ENCODE peak calls at places on chromosomes 3 and 15, in eight cellular contexts. One of them, this sample, is unnamed.

GRCh38 chr3:184788751-184789150 is 23.2 kb upstream of the VPS8 start:
- DNase-seq in mucosa of descending colon: no peak
- DNase-seq in stomach: no peak
- DNase-seq in activated naive CD8-positive, alpha-beta T cell treated with anti-CD3 and anti-CD28 coated beads, Interleukin-2, amount 50 U/mL, for 24 hours: no peak
- DNase-seq in Daoy: peak
- DNase-seq in AG04449: no peak
- DNase-seq in mucosa of gallbladder: no peak
- DNase-seq in stimulated activated CD8-positive, alpha-beta memory T cell treated with anti-CD3 and anti-CD28 coated beads, Interleukin-15, amount 100 ng/mL, for 4 hours: no peak
- DNase-seq in this sample: peak

GRCh38 chr15:34944946-34945345 is 24.6 kb downstream of the AQR start:
- DNase-seq in AG04449: no peak
- DNase-seq in mucosa of gallbladder: no peak
- DNase-seq in stomach: no peak
- DNase-seq in activated naive CD8-positive, alpha-beta T cell treated with anti-CD3 and anti-CD28 coated beads, Interleukin-2, amount 50 U/mL, for 24 hours: no peak
- DNase-seq in mucosa of descending colon: no peak
- DNase-seq in Daoy: no peak
- DNase-seq in stimulated activated CD8-positive, alpha-beta memory T cell treated with anti-CD3 and anti-CD28 coated beads, Interleukin-15, amount 100 ng/mL, for 4 hours: no peak
- DNase-seq in this sample: no peak

GRCh38 chr15:54990793-54991192 is 205.9 kb downstream of the RSL24D1 start:
- DNase-seq in stomach: no peak
- DNase-seq in mucosa of descending colon: no peak
- DNase-seq in stimulated activated CD8-positive, alpha-beta memory T cell treated with anti-CD3 and anti-CD28 coated beads, Interleukin-15, amount 100 ng/mL, for 4 hours: no peak
- DNase-seq in AG04449: no peak
- DNase-seq in Daoy: no peak
- DNase-seq in activated naive CD8-positive, alpha-beta T cell treated with anti-CD3 and anti-CD28 coated beads, Interleukin-2, amount 50 U/mL, for 24 hours: no peak
- DNase-seq in mucosa of gallbladder: no peak
- DNase-seq in this sample: no peak

GRCh38 chr15:65533057-65533752 is 2.9 kb downstream of the HACD3 start:
- DNase-seq in activated naive CD8-positive, alpha-beta T cell treated with anti-CD3 and anti-CD28 coated beads, Interleukin-2, amount 50 U/mL, for 24 hours: no peak
- DNase-seq in Daoy: no peak
- DNase-seq in mucosa of gallbladder: no peak
- DNase-seq in mucosa of descending colon: no peak
- DNase-seq in stomach: no peak
- DNase-seq in stimulated activated CD8-positive, alpha-beta memory T cell treated with anti-CD3 and anti-CD28 coated beads, Interleukin-15, amount 100 ng/mL, for 4 hours: no peak
- DNase-seq in AG04449: no peak
- DNase-seq in this sample: no peak

GRCh38 chr3:53194218-53195065 is 33.4 kb downstream of the PRKCD start:
- DNase-seq in activated naive CD8-positive, alpha-beta T cell treated with anti-CD3 and anti-CD28 coated beads, Interleukin-2, amount 50 U/mL, for 24 hours: no peak
- DNase-seq in mucosa of gallbladder: peak
- DNase-seq in mucosa of descending colon: no peak
- DNase-seq in stomach: no peak
- DNase-seq in stimulated activated CD8-positive, alpha-beta memory T cell treated with anti-CD3 and anti-CD28 coated beads, Interleukin-15, amount 100 ng/mL, for 4 hours: no peak
- DNase-seq in Daoy: peak
- DNase-seq in AG04449: no peak
- DNase-seq in this sample: peak

GRCh38 chr15:83380682-83381081 is 66.5 kb upstream of the SH3GL3 start:
- DNase-seq in AG04449: no peak
- DNase-seq in mucosa of gallbladder: peak
- DNase-seq in mucosa of descending colon: peak
- DNase-seq in stimulated activated CD8-positive, alpha-beta memory T cell treated with anti-CD3 and anti-CD28 coated beads, Interleukin-15, amount 100 ng/mL, for 4 hours: no peak
- DNase-seq in stomach: no peak
- DNase-seq in Daoy: peak
- DNase-seq in activated naive CD8-positive, alpha-beta T cell treated with anti-CD3 and anti-CD28 coated beads, Interleukin-2, amount 50 U/mL, for 24 hours: peak
- DNase-seq in this sample: peak

GRCh38 chr3:118036215-118036614 is 998.4 kb downstream of the IGSF11 start:
- DNase-seq in stomach: no peak
- DNase-seq in stimulated activated CD8-positive, alpha-beta memory T cell treated with anti-CD3 and anti-CD28 coated beads, Interleukin-15, amount 100 ng/mL, for 4 hours: no peak
- DNase-seq in Daoy: no peak
- DNase-seq in AG04449: no peak
- DNase-seq in activated naive CD8-positive, alpha-beta T cell treated with anti-CD3 and anti-CD28 coated beads, Interleukin-2, amount 50 U/mL, for 24 hours: no peak
- DNase-seq in mucosa of gallbladder: no peak
- DNase-seq in mucosa of descending colon: no peak
- DNase-seq in this sample: no peak

GRCh38 chr15:44882499-44882968 is 74.0 kb upstream of the TERB2 start:
- DNase-seq in stimulated activated CD8-positive, alpha-beta memory T cell treated with anti-CD3 and anti-CD28 coated beads, Interleukin-15, amount 100 ng/mL, for 4 hours: no peak
- DNase-seq in Daoy: peak
- DNase-seq in stomach: no peak
- DNase-seq in mucosa of descending colon: no peak
- DNase-seq in AG04449: no peak
- DNase-seq in activated naive CD8-positive, alpha-beta T cell treated with anti-CD3 and anti-CD28 coated beads, Interleukin-2, amount 50 U/mL, for 24 hours: peak
- DNase-seq in mucosa of gallbladder: no peak
- DNase-seq in this sample: peak

GRCh38 chr3:5006755-5007202 is 27.5 kb downstream of the BHLHE40 start:
- DNase-seq in stimulated activated CD8-positive, alpha-beta memory T cell treated with anti-CD3 and anti-CD28 coated beads, Interleukin-15, amount 100 ng/mL, for 4 hours: peak
- DNase-seq in mucosa of gallbladder: no peak
- DNase-seq in activated naive CD8-positive, alpha-beta T cell treated with anti-CD3 and anti-CD28 coated beads, Interleukin-2, amount 50 U/mL, for 24 hours: peak
- DNase-seq in AG04449: no peak
- DNase-seq in Daoy: peak
- DNase-seq in stomach: no peak
- DNase-seq in mucosa of descending colon: no peak
- DNase-seq in this sample: no peak

GRCh38 chr15:75782926-75783325 is 60.3 kb upstream of the UBE2Q2 start:
- DNase-seq in stomach: no peak
- DNase-seq in mucosa of descending colon: no peak
- DNase-seq in mucosa of gallbladder: no peak
- DNase-seq in Daoy: no peak
- DNase-seq in AG04449: no peak
- DNase-seq in stimulated activated CD8-positive, alpha-beta memory T cell treated with anti-CD3 and anti-CD28 coated beads, Interleukin-15, amount 100 ng/mL, for 4 hours: no peak
- DNase-seq in activated naive CD8-positive, alpha-beta T cell treated with anti-CD3 and anti-CD28 coated beads, Interleukin-2, amount 50 U/mL, for 24 hours: no peak
- DNase-seq in this sample: no peak

GRCh38 chr3:155712008-155712407 is 32.9 kb downstream of the PLCH1 start:
- DNase-seq in Daoy: no peak
- DNase-seq in activated naive CD8-positive, alpha-beta T cell treated with anti-CD3 and anti-CD28 coated beads, Interleukin-2, amount 50 U/mL, for 24 hours: no peak
- DNase-seq in mucosa of descending colon: no peak
- DNase-seq in AG04449: no peak
- DNase-seq in stomach: no peak
- DNase-seq in mucosa of gallbladder: no peak
- DNase-seq in stimulated activated CD8-positive, alpha-beta memory T cell treated with anti-CD3 and anti-CD28 coated beads, Interleukin-15, amount 100 ng/mL, for 4 hours: no peak
- DNase-seq in this sample: no peak

GRCh38 chr3:173630849-173631248 is 233.3 kb downstream of the NLGN1 start:
- DNase-seq in activated naive CD8-positive, alpha-beta T cell treated with anti-CD3 and anti-CD28 coated beads, Interleukin-2, amount 50 U/mL, for 24 hours: no peak
- DNase-seq in Daoy: no peak
- DNase-seq in mucosa of descending colon: no peak
- DNase-seq in stomach: no peak
- DNase-seq in AG04449: no peak
- DNase-seq in stimulated activated CD8-positive, alpha-beta memory T cell treated with anti-CD3 and anti-CD28 coated beads, Interleukin-15, amount 100 ng/mL, for 4 hours: no peak
- DNase-seq in mucosa of gallbladder: no peak
- DNase-seq in this sample: no peak

GRCh38 chr3:158909870-158910269 is 108.0 kb downstream of the MFSD1 start:
- DNase-seq in mucosa of gallbladder: no peak
- DNase-seq in Daoy: peak
- DNase-seq in stimulated activated CD8-positive, alpha-beta memory T cell treated with anti-CD3 and anti-CD28 coated beads, Interleukin-15, amount 100 ng/mL, for 4 hours: no peak
- DNase-seq in activated naive CD8-positive, alpha-beta T cell treated with anti-CD3 and anti-CD28 coated beads, Interleukin-2, amount 50 U/mL, for 24 hours: no peak
- DNase-seq in stomach: no peak
- DNase-seq in AG04449: peak
- DNase-seq in mucosa of descending colon: no peak
- DNase-seq in this sample: peak

GRCh38 chr3:144463916-144464315 is 492.3 kb downstream of the DIPK2A start:
- DNase-seq in AG04449: no peak
- DNase-seq in mucosa of gallbladder: no peak
- DNase-seq in Daoy: no peak
- DNase-seq in mucosa of descending colon: no peak
- DNase-seq in stimulated activated CD8-positive, alpha-beta memory T cell treated with anti-CD3 and anti-CD28 coated beads, Interleukin-15, amount 100 ng/mL, for 4 hours: no peak
- DNase-seq in stomach: no peak
- DNase-seq in activated naive CD8-positive, alpha-beta T cell treated with anti-CD3 and anti-CD28 coated beads, Interleukin-2, amount 50 U/mL, for 24 hours: no peak
- DNase-seq in this sample: peak

GRCh38 chr15:80942746-80943565 is 46.7 kb downstream of the MESD start:
- DNase-seq in activated naive CD8-positive, alpha-beta T cell treated with anti-CD3 and anti-CD28 coated beads, Interleukin-2, amount 50 U/mL, for 24 hours: no peak
- DNase-seq in stimulated activated CD8-positive, alpha-beta memory T cell treated with anti-CD3 and anti-CD28 coated beads, Interleukin-15, amount 100 ng/mL, for 4 hours: no peak
- DNase-seq in mucosa of gallbladder: peak
- DNase-seq in stomach: no peak
- DNase-seq in mucosa of descending colon: no peak
- DNase-seq in Daoy: no peak
- DNase-seq in AG04449: no peak
- DNase-seq in this sample: no peak

GRCh38 chr15:70473623-70474366 is 289.6 kb downstream of the UACA start:
- DNase-seq in stomach: no peak
- DNase-seq in Daoy: no peak
- DNase-seq in mucosa of descending colon: no peak
- DNase-seq in activated naive CD8-positive, alpha-beta T cell treated with anti-CD3 and anti-CD28 coated beads, Interleukin-2, amount 50 U/mL, for 24 hours: no peak
- DNase-seq in AG04449: no peak
- DNase-seq in stimulated activated CD8-positive, alpha-beta memory T cell treated with anti-CD3 and anti-CD28 coated beads, Interleukin-15, amount 100 ng/mL, for 4 hours: no peak
- DNase-seq in mucosa of gallbladder: no peak
- DNase-seq in this sample: no peak

GRCh38 chr3:53744351-53744750 is 101.9 kb downstream of the CHDH start:
- DNase-seq in stimulated activated CD8-positive, alpha-beta memory T cell treated with anti-CD3 and anti-CD28 coated beads, Interleukin-15, amount 100 ng/mL, for 4 hours: no peak
- DNase-seq in AG04449: no peak
- DNase-seq in Daoy: peak
- DNase-seq in mucosa of descending colon: peak
- DNase-seq in activated naive CD8-positive, alpha-beta T cell treated with anti-CD3 and anti-CD28 coated beads, Interleukin-2, amount 50 U/mL, for 24 hours: no peak
- DNase-seq in stomach: peak
- DNase-seq in mucosa of gallbladder: no peak
- DNase-seq in this sample: no peak

GRCh38 chr3:155809181-155809580 is 3.1 kb upstream of the C3orf33 start:
- DNase-seq in mucosa of descending colon: no peak
- DNase-seq in Daoy: no peak
- DNase-seq in stimulated activated CD8-positive, alpha-beta memory T cell treated with anti-CD3 and anti-CD28 coated beads, Interleukin-15, amount 100 ng/mL, for 4 hours: no peak
- DNase-seq in AG04449: no peak
- DNase-seq in stomach: no peak
- DNase-seq in mucosa of gallbladder: no peak
- DNase-seq in activated naive CD8-positive, alpha-beta T cell treated with anti-CD3 and anti-CD28 coated beads, Interleukin-2, amount 50 U/mL, for 24 hours: no peak
- DNase-seq in this sample: peak

GRCh38 chr3:194577985-194578905 is 55.0 kb downstream of the TMEM44 start:
- DNase-seq in stomach: no peak
- DNase-seq in AG04449: peak
- DNase-seq in mucosa of descending colon: no peak
- DNase-seq in Daoy: peak
- DNase-seq in stimulated activated CD8-positive, alpha-beta memory T cell treated with anti-CD3 and anti-CD28 coated beads, Interleukin-15, amount 100 ng/mL, for 4 hours: peak
- DNase-seq in activated naive CD8-positive, alpha-beta T cell treated with anti-CD3 and anti-CD28 coated beads, Interleukin-2, amount 50 U/mL, for 24 hours: peak
- DNase-seq in mucosa of gallbladder: no peak
- DNase-seq in this sample: peak

GRCh38 chr15:73928971-73929627 is 2.8 kb downstream of the LOXL1 start:
- DNase-seq in mucosa of descending colon: no peak
- DNase-seq in Daoy: peak
- DNase-seq in activated naive CD8-positive, alpha-beta T cell treated with anti-CD3 and anti-CD28 coated beads, Interleukin-2, amount 50 U/mL, for 24 hours: no peak
- DNase-seq in stimulated activated CD8-positive, alpha-beta memory T cell treated with anti-CD3 and anti-CD28 coated beads, Interleukin-15, amount 100 ng/mL, for 4 hours: no peak
- DNase-seq in mucosa of gallbladder: no peak
- DNase-seq in stomach: no peak
- DNase-seq in AG04449: no peak
- DNase-seq in this sample: no peak

GRCh38 chr3:51389423-51390183 is 1.5 kb upstream of the RBM15B start:
- DNase-seq in stimulated activated CD8-positive, alpha-beta memory T cell treated with anti-CD3 and anti-CD28 coated beads, Interleukin-15, amount 100 ng/mL, for 4 hours: peak
- DNase-seq in stomach: peak
- DNase-seq in AG04449: no peak
- DNase-seq in mucosa of gallbladder: peak
- DNase-seq in activated naive CD8-positive, alpha-beta T cell treated with anti-CD3 and anti-CD28 coated beads, Interleukin-2, amount 50 U/mL, for 24 hours: peak
- DNase-seq in mucosa of descending colon: peak
- DNase-seq in Daoy: peak
- DNase-seq in this sample: peak

GRCh38 chr15:74906193-74906449 is 530 bp downstream of the FAM219B start:
- DNase-seq in mucosa of gallbladder: no peak
- DNase-seq in mucosa of descending colon: no peak
- DNase-seq in Daoy: peak
- DNase-seq in AG04449: no peak
- DNase-seq in activated naive CD8-positive, alpha-beta T cell treated with anti-CD3 and anti-CD28 coated beads, Interleukin-2, amount 50 U/mL, for 24 hours: peak
- DNase-seq in stomach: peak
- DNase-seq in stimulated activated CD8-positive, alpha-beta memory T cell treated with anti-CD3 and anti-CD28 coated beads, Interleukin-15, amount 100 ng/mL, for 4 hours: no peak
- DNase-seq in this sample: no peak

GRCh38 chr15:98953950-98954349 is 53.6 kb downstream of the PGPEP1L start:
- DNase-seq in AG04449: no peak
- DNase-seq in mucosa of descending colon: no peak
- DNase-seq in stomach: no peak
- DNase-seq in Daoy: no peak
- DNase-seq in stimulated activated CD8-positive, alpha-beta memory T cell treated with anti-CD3 and anti-CD28 coated beads, Interleukin-15, amount 100 ng/mL, for 4 hours: no peak
- DNase-seq in mucosa of gallbladder: no peak
- DNase-seq in activated naive CD8-positive, alpha-beta T cell treated with anti-CD3 and anti-CD28 coated beads, Interleukin-2, amount 50 U/mL, for 24 hours: no peak
- DNase-seq in this sample: no peak

GRCh38 chr3:30681276-30682211 is 75.1 kb downstream of the TGFBR2 start:
- DNase-seq in AG04449: no peak
- DNase-seq in mucosa of descending colon: no peak
- DNase-seq in activated naive CD8-positive, alpha-beta T cell treated with anti-CD3 and anti-CD28 coated beads, Interleukin-2, amount 50 U/mL, for 24 hours: no peak
- DNase-seq in mucosa of gallbladder: peak
- DNase-seq in Daoy: peak
- DNase-seq in stimulated activated CD8-positive, alpha-beta memory T cell treated with anti-CD3 and anti-CD28 coated beads, Interleukin-15, amount 100 ng/mL, for 4 hours: no peak
- DNase-seq in stomach: no peak
- DNase-seq in this sample: peak

GRCh38 chr15:47548189-47548588 is 169.1 kb upstream of the SEMA6D start:
- DNase-seq in Daoy: no peak
- DNase-seq in stomach: no peak
- DNase-seq in stimulated activated CD8-positive, alpha-beta memory T cell treated with anti-CD3 and anti-CD28 coated beads, Interleukin-15, amount 100 ng/mL, for 4 hours: no peak
- DNase-seq in AG04449: no peak
- DNase-seq in mucosa of descending colon: no peak
- DNase-seq in mucosa of gallbladder: no peak
- DNase-seq in activated naive CD8-positive, alpha-beta T cell treated with anti-CD3 and anti-CD28 coated beads, Interleukin-2, amount 50 U/mL, for 24 hours: no peak
- DNase-seq in this sample: no peak

GRCh38 chr3:57110797-57111196 is 50.3 kb downstream of the SPATA12 start:
- DNase-seq in mucosa of gallbladder: no peak
- DNase-seq in activated naive CD8-positive, alpha-beta T cell treated with anti-CD3 and anti-CD28 coated beads, Interleukin-2, amount 50 U/mL, for 24 hours: no peak
- DNase-seq in stomach: no peak
- DNase-seq in stimulated activated CD8-positive, alpha-beta memory T cell treated with anti-CD3 and anti-CD28 coated beads, Interleukin-15, amount 100 ng/mL, for 4 hours: no peak
- DNase-seq in AG04449: no peak
- DNase-seq in mucosa of descending colon: no peak
- DNase-seq in Daoy: no peak
- DNase-seq in this sample: no peak

GRCh38 chr3:42013652-42014442 is 51.9 kb upstream of the ULK4 start:
- DNase-seq in stimulated activated CD8-positive, alpha-beta memory T cell treated with anti-CD3 and anti-CD28 coated beads, Interleukin-15, amount 100 ng/mL, for 4 hours: no peak
- DNase-seq in stomach: peak
- DNase-seq in Daoy: no peak
- DNase-seq in mucosa of descending colon: peak
- DNase-seq in activated naive CD8-positive, alpha-beta T cell treated with anti-CD3 and anti-CD28 coated beads, Interleukin-2, amount 50 U/mL, for 24 hours: peak
- DNase-seq in mucosa of gallbladder: peak
- DNase-seq in AG04449: no peak
- DNase-seq in this sample: no peak

GRCh38 chr3:159627634-159628033 is 361.0 kb upstream of the IL12A start:
- DNase-seq in AG04449: no peak
- DNase-seq in stimulated activated CD8-positive, alpha-beta memory T cell treated with anti-CD3 and anti-CD28 coated beads, Interleukin-15, amount 100 ng/mL, for 4 hours: no peak
- DNase-seq in mucosa of descending colon: no peak
- DNase-seq in Daoy: no peak
- DNase-seq in mucosa of gallbladder: no peak
- DNase-seq in activated naive CD8-positive, alpha-beta T cell treated with anti-CD3 and anti-CD28 coated beads, Interleukin-2, amount 50 U/mL, for 24 hours: no peak
- DNase-seq in stomach: no peak
- DNase-seq in this sample: no peak

GRCh38 chr3:98750520-98750919 is 12.6 kb upstream of the ST3GAL6 start:
- DNase-seq in Daoy: no peak
- DNase-seq in stomach: no peak
- DNase-seq in mucosa of descending colon: no peak
- DNase-seq in mucosa of gallbladder: no peak
- DNase-seq in AG04449: no peak
- DNase-seq in activated naive CD8-positive, alpha-beta T cell treated with anti-CD3 and anti-CD28 coated beads, Interleukin-2, amount 50 U/mL, for 24 hours: no peak
- DNase-seq in stimulated activated CD8-positive, alpha-beta memory T cell treated with anti-CD3 and anti-CD28 coated beads, Interleukin-15, amount 100 ng/mL, for 4 hours: no peak
- DNase-seq in this sample: no peak

GRCh38 chr3:117103645-117104044 is 394.1 kb downstream of the TUSC7 start:
- DNase-seq in Daoy: no peak
- DNase-seq in stomach: no peak
- DNase-seq in mucosa of descending colon: no peak
- DNase-seq in stimulated activated CD8-positive, alpha-beta memory T cell treated with anti-CD3 and anti-CD28 coated beads, Interleukin-15, amount 100 ng/mL, for 4 hours: no peak
- DNase-seq in mucosa of gallbladder: no peak
- DNase-seq in activated naive CD8-positive, alpha-beta T cell treated with anti-CD3 and anti-CD28 coated beads, Interleukin-2, amount 50 U/mL, for 24 hours: no peak
- DNase-seq in AG04449: no peak
- DNase-seq in this sample: peak

GRCh38 chr3:187997946-187998561 is 155.9 kb upstream of the LPP start:
- DNase-seq in mucosa of descending colon: no peak
- DNase-seq in AG04449: no peak
- DNase-seq in mucosa of gallbladder: no peak
- DNase-seq in activated naive CD8-positive, alpha-beta T cell treated with anti-CD3 and anti-CD28 coated beads, Interleukin-2, amount 50 U/mL, for 24 hours: no peak
- DNase-seq in Daoy: no peak
- DNase-seq in stomach: no peak
- DNase-seq in stimulated activated CD8-positive, alpha-beta memory T cell treated with anti-CD3 and anti-CD28 coated beads, Interleukin-15, amount 100 ng/mL, for 4 hours: no peak
- DNase-seq in this sample: no peak

GRCh38 chr15:75947117-75947516 is 43.4 kb downstream of the FBXO22 start:
- DNase-seq in stomach: no peak
- DNase-seq in mucosa of gallbladder: no peak
- DNase-seq in activated naive CD8-positive, alpha-beta T cell treated with anti-CD3 and anti-CD28 coated beads, Interleukin-2, amount 50 U/mL, for 24 hours: no peak
- DNase-seq in mucosa of descending colon: no peak
- DNase-seq in AG04449: peak
- DNase-seq in Daoy: peak
- DNase-seq in stimulated activated CD8-positive, alpha-beta memory T cell treated with anti-CD3 and anti-CD28 coated beads, Interleukin-15, amount 100 ng/mL, for 4 hours: no peak
- DNase-seq in this sample: peak

GRCh38 chr3:9861201-9861600 is 17.4 kb upstream of the RPUSD3 start:
- DNase-seq in mucosa of gallbladder: no peak
- DNase-seq in stimulated activated CD8-positive, alpha-beta memory T cell treated with anti-CD3 and anti-CD28 coated beads, Interleukin-15, amount 100 ng/mL, for 4 hours: no peak
- DNase-seq in stomach: no peak
- DNase-seq in Daoy: no peak
- DNase-seq in AG04449: no peak
- DNase-seq in activated naive CD8-positive, alpha-beta T cell treated with anti-CD3 and anti-CD28 coated beads, Interleukin-2, amount 50 U/mL, for 24 hours: no peak
- DNase-seq in mucosa of descending colon: no peak
- DNase-seq in this sample: no peak

GRCh38 chr15:40062816-40063562 is 24.0 kb upstream of the SRP14 start:
- DNase-seq in AG04449: no peak
- DNase-seq in stomach: no peak
- DNase-seq in Daoy: no peak
- DNase-seq in mucosa of descending colon: no peak
- DNase-seq in activated naive CD8-positive, alpha-beta T cell treated with anti-CD3 and anti-CD28 coated beads, Interleukin-2, amount 50 U/mL, for 24 hours: no peak
- DNase-seq in mucosa of gallbladder: no peak
- DNase-seq in stimulated activated CD8-positive, alpha-beta memory T cell treated with anti-CD3 and anti-CD28 coated beads, Interleukin-15, amount 100 ng/mL, for 4 hours: no peak
- DNase-seq in this sample: no peak